ENCODE peak calls at places on chromosomes 1 and 21, in seven cellular contexts. One of them, this sample, is unnamed.

GRCh38 chr1:57857809-57858208 is 433.9 kb upstream of the DAB1 start:
- DNase-seq in SK-N-SH: no peak
- DNase-seq in HCT116: no peak
- DNase-seq in GM12878: no peak
- DNase-seq in H1: no peak
- DNase-seq in K562: no peak
- DNase-seq in HepG2: no peak
- DNase-seq in this sample: no peak

GRCh38 chr21:26982767-26983166 is 15.9 kb upstream of the ADAMTS5 start:
- DNase-seq in SK-N-SH: no peak
- DNase-seq in HCT116: no peak
- DNase-seq in GM12878: no peak
- DNase-seq in H1: no peak
- DNase-seq in K562: no peak
- DNase-seq in HepG2: no peak
- DNase-seq in this sample: no peak

GRCh38 chr1:235920596-235921375 is 54.1 kb upstream of the LYST start:
- DNase-seq in SK-N-SH: peak; percentile 53
- DNase-seq in HCT116: no peak
- DNase-seq in GM12878: no peak
- DNase-seq in H1: no peak
- DNase-seq in K562: no peak
- DNase-seq in HepG2: no peak
- DNase-seq in this sample: no peak

GRCh38 chr1:153779781-153780541 is 4.8 kb downstream of the SLC27A3 start:
- DNase-seq in SK-N-SH: no peak
- DNase-seq in HCT116: no peak
- DNase-seq in GM12878: no peak
- DNase-seq in H1: no peak
- DNase-seq in K562: no peak
- DNase-seq in HepG2: no peak
- DNase-seq in this sample: no peak

GRCh38 chr1:190124068-190124467 is 353.6 kb downstream of the BRINP3 start:
- DNase-seq in SK-N-SH: no peak
- DNase-seq in HCT116: no peak
- DNase-seq in GM12878: no peak
- DNase-seq in H1: no peak
- DNase-seq in K562: no peak
- DNase-seq in HepG2: no peak
- DNase-seq in this sample: no peak

GRCh38 chr1:20381045-20381641 is 90.5 kb downstream of the VWA5B1 start:
- DNase-seq in SK-N-SH: no peak
- DNase-seq in HCT116: no peak
- DNase-seq in GM12878: no peak
- DNase-seq in H1: no peak
- DNase-seq in K562: no peak
- DNase-seq in HepG2: no peak
- DNase-seq in this sample: no peak

GRCh38 chr1:36804669-36805314 is 229.5 kb downstream of the GRIK3 start:
- DNase-seq in SK-N-SH: no peak
- DNase-seq in HCT116: no peak
- DNase-seq in GM12878: no peak
- DNase-seq in H1: no peak
- DNase-seq in K562: no peak
- DNase-seq in HepG2: no peak
- DNase-seq in this sample: no peak

GRCh38 chr1:226436855-226437491 is 29.1 kb upstream of the PARP1 start:
- DNase-seq in SK-N-SH: no peak
- DNase-seq in HCT116: no peak
- DNase-seq in GM12878: no peak
- DNase-seq in H1: no peak
- DNase-seq in K562: no peak
- DNase-seq in HepG2: no peak
- DNase-seq in this sample: peak; percentile 72

GRCh38 chr1:20725189-20726106 is 7.1 kb downstream of the SH2D5 start:
- DNase-seq in SK-N-SH: peak; percentile 25
- DNase-seq in HCT116: no peak
- DNase-seq in GM12878: no peak
- DNase-seq in H1: no peak
- DNase-seq in K562: no peak
- DNase-seq in HepG2: no peak
- DNase-seq in this sample: no peak

GRCh38 chr1:245537992-245538391 is 383.2 kb downstream of the KIF26B start:
- DNase-seq in SK-N-SH: no peak
- DNase-seq in HCT116: no peak
- DNase-seq in GM12878: no peak
- DNase-seq in H1: no peak
- DNase-seq in K562: peak; percentile 20
- DNase-seq in HepG2: no peak
- DNase-seq in this sample: no peak

GRCh38 chr1:205481629-205482071 is 22.8 kb upstream of the CDK18 start:
- DNase-seq in SK-N-SH: no peak
- DNase-seq in HCT116: no peak
- DNase-seq in GM12878: no peak
- DNase-seq in H1: no peak
- DNase-seq in K562: no peak
- DNase-seq in HepG2: no peak
- DNase-seq in this sample: no peak

GRCh38 chr1:236066828-236067386 is 2.0 kb upstream of the NID1 start:
- DNase-seq in SK-N-SH: no peak
- DNase-seq in HCT116: no peak
- DNase-seq in GM12878: peak; percentile 85
- DNase-seq in H1: no peak
- DNase-seq in K562: no peak
- DNase-seq in HepG2: no peak
- DNase-seq in this sample: no peak

GRCh38 chr21:46207006-46207919 is 21.3 kb downstream of the LSS start:
- DNase-seq in SK-N-SH: no peak
- DNase-seq in HCT116: no peak
- DNase-seq in GM12878: no peak
- DNase-seq in H1: no peak
- DNase-seq in K562: no peak
- DNase-seq in HepG2: no peak
- DNase-seq in this sample: no peak

GRCh38 chr21:46295996-46296752 is 10.0 kb downstream of the YBEY start:
- DNase-seq in SK-N-SH: no peak
- DNase-seq in HCT116: no peak
- DNase-seq in GM12878: no peak
- DNase-seq in H1: no peak
- DNase-seq in K562: peak; percentile 72
- DNase-seq in HepG2: peak; percentile 91
- DNase-seq in this sample: no peak

GRCh38 chr1:1217621-1218523 is 3.9 kb upstream of the TNFRSF4 start:
- DNase-seq in SK-N-SH: no peak
- DNase-seq in HCT116: no peak
- DNase-seq in GM12878: no peak
- DNase-seq in H1: no peak
- DNase-seq in K562: no peak
- DNase-seq in HepG2: no peak
- DNase-seq in this sample: no peak

GRCh38 chr1:151713044-151713443 is 3.6 kb downstream of the CELF3 start:
- DNase-seq in SK-N-SH: no peak
- DNase-seq in HCT116: no peak
- DNase-seq in GM12878: no peak
- DNase-seq in H1: no peak
- DNase-seq in K562: no peak
- DNase-seq in HepG2: no peak
- DNase-seq in this sample: no peak

GRCh38 chr1:52268372-52268771 is 97.6 kb downstream of the CC2D1B start:
- DNase-seq in SK-N-SH: no peak
- DNase-seq in HCT116: no peak
- DNase-seq in GM12878: no peak
- DNase-seq in H1: peak; percentile 7
- DNase-seq in K562: no peak
- DNase-seq in HepG2: no peak
- DNase-seq in this sample: no peak

GRCh38 chr1:205259361-205259832 is 31.7 kb downstream of the TMCC2 start:
- DNase-seq in SK-N-SH: no peak
- DNase-seq in HCT116: no peak
- DNase-seq in GM12878: no peak
- DNase-seq in H1: no peak
- DNase-seq in K562: no peak
- DNase-seq in HepG2: no peak
- DNase-seq in this sample: no peak

GRCh38 chr1:110630770-110631663 is 24.9 kb upstream of the KCNA2 start:
- DNase-seq in SK-N-SH: peak; percentile 78
- DNase-seq in HCT116: peak; percentile 43
- DNase-seq in GM12878: peak; percentile 84
- DNase-seq in H1: peak; percentile 54
- DNase-seq in K562: peak; percentile 82
- DNase-seq in HepG2: peak; percentile 40
- DNase-seq in this sample: peak; percentile 33

GRCh38 chr21:45302082-45303061 is 14.7 kb upstream of the POFUT2 start:
- DNase-seq in SK-N-SH: no peak
- DNase-seq in HCT116: no peak
- DNase-seq in GM12878: no peak
- DNase-seq in H1: no peak
- DNase-seq in K562: no peak
- DNase-seq in HepG2: no peak
- DNase-seq in this sample: no peak

DNA sequence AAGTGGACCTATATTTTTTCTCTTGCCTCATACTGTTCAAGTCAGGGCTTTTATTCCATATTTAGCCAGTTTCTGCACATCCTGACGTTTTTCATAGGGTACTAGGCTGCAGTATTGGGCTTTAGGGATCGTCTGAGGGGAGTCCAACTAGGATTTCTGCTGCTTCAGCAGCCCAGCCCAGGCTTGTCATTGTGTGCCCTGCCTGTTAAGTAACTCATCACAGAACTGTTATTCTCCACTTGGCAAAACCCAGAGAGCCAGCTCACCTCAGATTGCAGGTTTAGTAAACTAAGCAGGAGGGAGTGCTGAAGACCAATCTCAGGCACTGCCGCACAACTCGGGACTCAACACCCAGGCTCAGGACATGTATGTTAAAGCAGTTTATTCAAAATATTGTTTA is 2.8 kb downstream of the GALNT2 start:
- DNase-seq in SK-N-SH: no peak
- DNase-seq in HCT116: no peak
- DNase-seq in GM12878: no peak
- DNase-seq in H1: no peak
- DNase-seq in K562: no peak
- DNase-seq in HepG2: no peak
- DNase-seq in this sample: no peak
- TF ChIP-seq JUND in SK-N-SH: no peak
- TF ChIP-seq JUND in HCT116: no peak
- TF ChIP-seq JUND in GM12878: no peak
- TF ChIP-seq JUND in H1: no peak
- TF ChIP-seq JUND in K562: no peak
- TF ChIP-seq JUND in HepG2: no peak
- TF ChIP-seq JUND in this sample: no peak

GRCh38 chr1:10773851-10774614 is 22.4 kb downstream of the CASZ1 start:
- DNase-seq in SK-N-SH: no peak
- DNase-seq in HCT116: no peak
- DNase-seq in GM12878: no peak
- DNase-seq in H1: no peak
- DNase-seq in K562: no peak
- DNase-seq in HepG2: no peak
- DNase-seq in this sample: no peak

GRCh38 chr1:10771789-10772188 is 24.7 kb downstream of the CASZ1 start:
- DNase-seq in SK-N-SH: no peak
- DNase-seq in HCT116: no peak
- DNase-seq in GM12878: no peak
- DNase-seq in H1: no peak
- DNase-seq in K562: no peak
- DNase-seq in HepG2: no peak
- DNase-seq in this sample: no peak

GRCh38 chr1:10774615-10775310 is 21.7 kb downstream of the CASZ1 start:
- DNase-seq in SK-N-SH: no peak
- DNase-seq in HCT116: no peak
- DNase-seq in GM12878: no peak
- DNase-seq in H1: no peak
- DNase-seq in K562: no peak
- DNase-seq in HepG2: no peak
- DNase-seq in this sample: no peak

GRCh38 chr1:10773376-10773775 is 23.1 kb downstream of the CASZ1 start:
- DNase-seq in SK-N-SH: no peak
- DNase-seq in HCT116: no peak
- DNase-seq in GM12878: no peak
- DNase-seq in H1: no peak
- DNase-seq in K562: no peak
- DNase-seq in HepG2: no peak
- DNase-seq in this sample: no peak

GRCh38 chr1:10772711-10773110 is 23.7 kb downstream of the CASZ1 start:
- DNase-seq in SK-N-SH: no peak
- DNase-seq in HCT116: no peak
- DNase-seq in GM12878: no peak
- DNase-seq in H1: no peak
- DNase-seq in K562: no peak
- DNase-seq in HepG2: no peak
- DNase-seq in this sample: no peak
- TF ChIP-seq JUND in SK-N-SH: no peak
- TF ChIP-seq JUND in HCT116: no peak
- TF ChIP-seq JUND in GM12878: no peak
- TF ChIP-seq JUND in H1: no peak
- TF ChIP-seq JUND in K562: no peak
- TF ChIP-seq JUND in HepG2: no peak
- TF ChIP-seq JUND in this sample: no peak

DNA sequence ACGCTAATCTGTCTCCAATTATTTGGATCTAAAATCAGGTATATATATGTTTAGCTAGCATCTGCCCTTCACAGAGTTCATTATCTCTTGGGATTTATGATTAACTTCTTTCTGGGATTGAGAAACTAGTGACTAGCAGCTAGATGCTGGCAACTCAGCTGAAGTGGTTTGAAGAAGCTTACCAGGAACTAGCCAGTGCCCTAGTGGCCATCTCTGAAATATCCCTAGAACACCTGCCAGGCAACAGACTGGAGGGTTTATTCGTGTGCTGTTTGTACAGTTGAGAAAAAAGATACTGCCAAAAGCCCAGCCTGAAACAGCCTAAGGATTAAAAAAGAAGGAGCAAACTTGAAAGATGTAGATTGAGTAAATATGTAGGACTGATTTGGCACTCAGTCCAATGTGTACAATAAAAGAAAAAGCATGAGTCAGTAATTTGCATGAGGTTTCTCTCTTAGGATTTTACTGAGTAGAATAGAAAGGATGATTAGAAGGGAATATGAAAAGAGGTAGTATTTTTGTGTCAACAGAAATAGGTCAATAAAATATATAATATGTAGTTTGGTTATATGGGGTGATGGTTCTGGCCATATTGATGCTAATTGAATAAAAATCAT is 1144.6 kb upstream of the ADGRL2 start:
- DNase-seq in SK-N-SH: peak; percentile 22
- DNase-seq in HCT116: peak; percentile 13
- DNase-seq in GM12878: no peak
- DNase-seq in H1: no peak
- DNase-seq in K562: no peak
- DNase-seq in HepG2: peak; percentile 41
- DNase-seq in this sample: peak; percentile 76
- TF ChIP-seq JUND in SK-N-SH: no peak
- TF ChIP-seq JUND in HCT116: no peak
- TF ChIP-seq JUND in GM12878: no peak
- TF ChIP-seq JUND in H1: no peak
- TF ChIP-seq JUND in K562: no peak
- TF ChIP-seq JUND in HepG2: no peak
- TF ChIP-seq JUND in this sample: no peak

DNA sequence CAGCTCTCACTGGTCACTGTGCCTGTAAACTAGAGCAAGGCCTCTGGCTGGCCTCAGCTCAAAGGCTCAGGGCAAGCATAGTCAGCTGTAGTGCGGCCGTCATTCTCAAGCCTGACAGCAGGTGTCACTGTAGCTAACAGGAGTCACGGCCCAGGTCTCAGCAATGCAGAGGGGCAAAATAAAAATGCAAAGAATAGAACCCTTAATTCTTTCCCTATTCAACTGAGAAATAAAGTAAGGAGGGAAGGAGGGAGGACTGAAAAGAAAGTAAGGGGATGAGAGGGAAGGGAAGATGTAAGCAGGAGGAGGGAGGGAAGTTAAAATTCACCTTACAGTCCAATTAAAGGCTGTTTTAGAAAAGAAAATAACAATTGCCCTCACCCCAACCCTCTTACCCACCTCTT is 106.1 kb downstream of the KIAA0319L start:
- DNase-seq in SK-N-SH: peak; percentile 68
- DNase-seq in HCT116: peak; percentile 29
- DNase-seq in GM12878: no peak
- DNase-seq in H1: peak; percentile 25
- DNase-seq in K562: peak; percentile 72
- DNase-seq in HepG2: peak; percentile 55
- DNase-seq in this sample: peak; percentile 23
- TF ChIP-seq JUND in SK-N-SH: no peak
- TF ChIP-seq JUND in HCT116: no peak
- TF ChIP-seq JUND in GM12878: no peak
- TF ChIP-seq JUND in H1: no peak
- TF ChIP-seq JUND in K562: no peak
- TF ChIP-seq JUND in HepG2: no peak
- TF ChIP-seq JUND in this sample: no peak

This sample was measured in T47D.